ENCODE peak calls at places on chromosome 2, in five cellular contexts. H, F, U, E and K are unnamed samples.

GRCh38 chr2:58571181-58571852 is 330.2 kb upstream of the FANCL start:
- DNase-seq in F (no peak), U (peak), E (peak), H (no peak), K (peak)

GRCh38 chr2:15272961-15273360 is 288.2 kb downstream of the NBAS start:
- DNase-seq in E (no peak), H (no peak), F (no peak), U (no peak), K (no peak)

GRCh38 chr2:75587954-75588587 is 27.3 kb upstream of the EVA1A start:
- DNase-seq in F (no peak), E (no peak), U (no peak), H (no peak), K (no peak)

GRCh38 chr2:29022455-29023128 is 41.5 kb downstream of the TOGARAM2 start:
- DNase-seq in E (no peak), U (no peak), F (no peak), H (no peak), K (no peak)

GRCh38 chr2:162840598-162841246 is 2.2 kb upstream of the KCNH7 start:
- DNase-seq in E (peak), F (no peak), U (no peak), H (no peak), K (peak)

GRCh38 chr2:10963155-10963554 is 51.4 kb downstream of the KCNF1 start:
- DNase-seq in U (no peak), E (no peak), F (no peak), H (no peak), K (no peak)

GRCh38 chr2:159225025-159226016 is 61.2 kb downstream of the WDSUB1 start:
- DNase-seq in E (no peak), F (no peak), U (no peak), H (no peak), K (no peak)

GRCh38 chr2:202049840-202050239 is 16.2 kb downstream of the FZD7 start:
- DNase-seq in F (no peak), H (no peak), U (no peak), E (no peak), K (no peak)

GRCh38 chr2:175854665-175855064 is 147.4 kb downstream of the LNPK start:
- DNase-seq in H (no peak), E (no peak), U (peak), F (no peak), K (no peak)

GRCh38 chr2:131154071-131154531 is 49.0 kb downstream of the PLEKHB2 start:
- DNase-seq in U (peak), F (no peak), H (no peak), E (peak), K (peak)

GRCh38 chr2:111029135-111029927 is 91.4 kb upstream of the BCL2L11 start:
- DNase-seq in U (no peak), H (no peak), F (no peak), E (peak), K (peak)

GRCh38 chr2:42961385-42961800 is 169.0 kb upstream of the HAAO start:
- DNase-seq in H (peak), F (peak), E (no peak), U (no peak), K (no peak)

GRCh38 chr2:216909541-216910175 is 49.8 kb upstream of the TNP1 start:
- DNase-seq in H (no peak), F (no peak), U (no peak), E (no peak), K (no peak)

GRCh38 chr2:25313711-25314513 is 27.8 kb downstream of the DNMT3A start:
- DNase-seq in F (no peak), U (no peak), H (no peak), E (no peak), K (no peak)

GRCh38 chr2:47486858-47487497 is 84.0 kb downstream of the MSH2 start:
- DNase-seq in U (no peak), H (no peak), E (no peak), F (no peak), K (no peak)

GRCh38 chr2:2581331-2582159 is 250.5 kb upstream of the MYT1L start:
- DNase-seq in F (no peak), H (peak), U (peak), E (peak), K (no peak)

GRCh38 chr2:85853499-85854165 is 35.2 kb downstream of the ST3GAL5 start:
- DNase-seq in H (no peak), F (no peak), E (no peak), U (no peak), K (no peak)

GRCh38 chr2:194765723-194766122 is 891.3 kb upstream of the SLC39A10 start:
- DNase-seq in F (no peak), E (no peak), H (no peak), U (no peak), K (no peak)

GRCh38 chr2:206113148-206113547 is 27.2 kb upstream of the INO80D start:
- DNase-seq in F (no peak), U (no peak), E (no peak), H (no peak), K (no peak)

GRCh38 chr2:54899576-54900200 is 150.6 kb downstream of the RTN4 start:
- DNase-seq in H (no peak), F (peak), U (peak), E (no peak), K (no peak)

GRCh38 chr2:139122711-139123158 is 342.5 kb upstream of the NXPH2 start:
- DNase-seq in E (no peak), H (no peak), U (no peak), F (no peak), K (no peak)

GRCh38 chr2:47264183-47264582 is 109.1 kb upstream of the STPG4 start:
- DNase-seq in E (peak), U (no peak), H (no peak), F (no peak), K (no peak)

GRCh38 chr2:238784671-238785527 is 63.0 kb upstream of the TWIST2 start:
- DNase-seq in H (peak), U (peak), E (peak), F (peak), K (peak)

GRCh38 chr2:430280-431040 is 142.6 kb upstream of the ALKAL2 start:
- DNase-seq in U (no peak), E (no peak), F (no peak), H (no peak), K (no peak)

GRCh38 chr2:19878268-19879046 is 23.3 kb downstream of the TTC32 start:
- DNase-seq in U (no peak), E (no peak), F (no peak), H (no peak), K (no peak)

GRCh38 chr2:11004206-11004605 is 92.5 kb downstream of the KCNF1 start:
- DNase-seq in F (no peak), U (no peak), H (no peak), E (no peak), K (no peak)

GRCh38 chr2:42978175-42978886 is 185.9 kb upstream of the HAAO start:
- DNase-seq in H (peak), E (no peak), U (peak), F (peak), K (no peak)

GRCh38 chr2:229154381-229154780 is 116.7 kb downstream of the PID1 start:
- DNase-seq in U (no peak), H (no peak), F (no peak), E (no peak), K (no peak)

GRCh38 chr2:201357216-201357615 is at the start of gene FLACC1:
- DNase-seq in E (peak), U (peak), H (no peak), F (no peak), K (no peak)

GRCh38 chr2:172552547-172553291 is 3.2 kb upstream of the PDK1 start:
- DNase-seq in F (no peak), H (no peak), E (no peak), U (no peak), K (no peak)

GRCh38 chr2:20737505-20737904 is 70.6 kb downstream of the GDF7 start:
- DNase-seq in H (no peak), U (no peak), E (no peak), F (no peak), K (no peak)

GRCh38 chr2:74548285-74548918 is 5.3 kb downstream of the LOXL3 start:
- DNase-seq in E (no peak), F (no peak), H (no peak), U (peak), K (no peak)

DNA sequence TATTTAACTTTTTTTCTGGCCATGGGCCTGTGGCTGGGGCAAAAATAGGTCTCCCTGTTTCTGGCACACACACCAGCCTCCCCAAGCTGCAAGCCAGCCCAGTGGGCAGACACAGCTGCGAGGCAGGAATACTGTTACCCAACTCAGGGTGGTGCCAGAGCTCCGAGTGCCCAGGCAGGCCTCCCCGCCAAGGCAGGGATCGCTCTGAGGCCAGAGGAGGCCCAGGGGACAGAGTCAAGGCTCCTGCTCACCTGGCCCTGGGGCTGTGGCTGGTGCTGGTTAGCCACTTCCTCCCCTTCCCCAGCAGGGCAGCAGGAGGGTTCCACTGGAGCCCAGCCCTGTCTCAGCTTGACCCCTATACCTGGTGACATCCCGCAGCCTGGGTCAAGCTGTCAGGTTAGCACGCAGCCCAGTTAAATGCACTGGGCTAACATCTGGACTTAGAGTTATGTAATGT is 67.1 kb upstream of the EPAS1 start:
- DNase-seq in F (no peak), E (peak), H (peak), U (no peak), K (peak)
- TF ChIP-seq CTCF in F (no peak), E (no peak), H (peak), U (no peak), K (no peak)

DNA sequence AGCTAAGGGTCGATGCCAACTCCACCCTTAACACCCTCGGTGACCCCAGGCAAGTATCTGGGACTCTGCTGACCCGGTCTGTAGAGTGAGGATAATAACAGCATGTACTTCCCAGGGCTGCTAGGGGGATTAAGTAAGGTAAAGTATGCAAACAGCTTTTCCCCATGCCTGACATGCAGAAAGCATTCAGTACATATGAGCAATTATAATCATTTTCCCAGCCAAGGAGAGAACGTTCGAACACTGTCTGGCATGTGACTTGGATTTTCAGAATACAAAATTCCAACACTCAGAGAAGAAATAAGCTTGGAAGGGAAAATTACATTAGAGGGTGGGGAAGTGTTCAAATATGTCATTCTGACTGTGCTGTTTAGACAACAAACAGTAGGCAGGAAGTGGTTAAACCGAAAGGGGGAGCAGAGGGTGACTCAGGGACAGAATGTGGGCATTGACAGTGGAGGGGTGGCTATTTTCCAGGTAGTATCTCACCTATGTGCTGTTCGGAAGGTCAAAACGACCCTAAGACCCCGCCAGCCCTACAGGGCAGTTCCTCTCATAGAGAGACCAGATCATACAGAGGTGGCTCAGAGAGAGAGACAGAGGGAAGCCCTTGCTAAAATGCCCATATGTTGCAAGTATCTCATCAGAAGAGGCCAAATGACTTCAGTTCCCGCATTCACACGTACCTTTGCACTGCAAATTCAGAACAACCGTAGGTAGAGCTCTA is 14.9 kb downstream of the ASPRV1 start:
- DNase-seq in U (no peak), E (no peak), H (no peak), F (no peak), K (no peak)
- H3K27ac ChIP-seq in U (no peak), E (no peak), H (no peak), F (no peak), K (peak)

DNA sequence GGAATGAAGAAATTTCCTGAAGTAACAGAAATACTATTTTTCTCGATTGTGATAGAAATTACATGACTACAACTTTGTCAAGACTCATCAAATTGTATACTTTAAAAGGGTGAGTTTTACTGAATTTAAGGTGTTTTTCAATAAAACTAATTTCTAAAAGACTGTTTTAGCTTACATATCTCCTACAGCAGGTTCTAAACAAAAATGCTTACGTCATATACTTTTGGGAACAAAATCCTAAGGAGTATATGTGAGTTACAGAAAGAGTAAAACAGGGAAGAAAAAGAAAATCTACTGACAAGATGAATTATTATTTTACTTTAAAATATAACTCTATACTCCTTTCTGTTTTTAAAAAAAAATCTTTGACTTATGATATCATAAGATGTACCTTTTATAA is 660.3 kb upstream of the PKDCC start:
- DNase-seq in F (no peak), E (no peak), U (no peak), H (no peak), K (no peak)
- TF ChIP-seq CTCF in F (no peak), E (no peak), U (no peak), H (no peak), K (no peak)

DNA sequence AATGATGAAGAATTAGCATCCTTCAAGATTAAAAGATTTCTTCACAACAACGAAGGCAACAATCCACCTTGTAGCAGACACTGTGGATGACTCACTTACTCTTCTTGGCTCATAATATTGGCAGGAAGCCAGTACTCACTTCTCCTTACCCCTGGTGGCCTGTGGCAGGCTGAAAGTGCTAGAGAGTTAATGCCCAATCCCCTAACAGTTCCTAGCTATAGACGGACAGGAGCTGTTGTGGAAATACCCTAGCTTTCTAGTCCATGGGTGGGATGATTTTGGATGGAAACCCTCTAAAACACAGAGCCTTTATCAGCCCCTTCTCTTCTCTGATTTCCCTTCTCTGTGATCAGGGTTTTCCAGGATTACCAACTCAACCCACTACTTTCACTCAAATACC is 128.6 kb upstream of the NYAP2 start:
- DNase-seq in F (no peak), E (no peak), U (peak), H (no peak), K (no peak)
- H3K27ac ChIP-seq in F (no peak), E (no peak), U (no peak), H (no peak), K (no peak)

DNA sequence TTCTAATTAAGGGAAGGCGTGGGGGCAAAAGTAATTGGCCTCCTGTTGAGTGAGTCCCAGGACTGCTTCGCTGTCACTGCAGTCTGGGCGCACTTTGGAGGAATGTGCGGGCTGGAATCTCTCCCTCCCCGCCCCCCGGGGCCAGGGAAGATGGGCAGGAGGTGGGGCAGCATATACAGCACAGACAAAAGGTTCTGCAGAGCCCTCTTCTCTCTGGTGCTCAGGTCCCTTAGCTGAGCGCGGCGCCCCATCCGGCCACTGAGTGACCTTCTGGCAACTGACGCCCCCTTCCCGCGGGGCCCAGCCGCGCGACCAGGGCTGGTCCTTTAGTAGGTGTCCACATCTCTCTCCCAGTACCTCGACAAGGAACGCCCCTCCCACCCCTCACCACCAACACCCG is 685.8 kb downstream of the NRXN1 start:
- DNase-seq in H (peak), E (peak), F (no peak), U (peak), K (no peak)
- TF ChIP-seq CTCF in H (no peak), E (peak), F (no peak), U (no peak), K (no peak)

GRCh38 chr2:62785810-62786593 is 80.5 kb downstream of the EHBP1 start:
- DNase-seq in H (no peak), F (no peak), E (no peak), U (no peak), K (no peak)
- H3K27ac ChIP-seq in H (no peak), F (no peak), E (no peak), U (no peak), K (no peak)

GRCh38 chr2:66575625-66576371 is 140.9 kb downstream of the MEIS1 start:
- DNase-seq in F (peak), U (peak), E (peak), H (no peak), K (peak)
- TF ChIP-seq CTCF in F (no peak), U (no peak), E (no peak), H (no peak), K (no peak)

GRCh38 chr2:69168950-69169695 is 156.1 kb downstream of the ANTXR1 start:
- DNase-seq in H (no peak), E (no peak), U (no peak), F (no peak), K (no peak)
- H3K27ac ChIP-seq in H (peak), E (no peak), U (peak), F (no peak), K (no peak)

GRCh38 chr2:167692191-167692590 is 555.2 kb downstream of the STK39 start:
- DNase-seq in F (no peak), U (no peak), H (no peak), E (no peak), K (no peak)

GRCh38 chr2:167686691-167687090 is 560.7 kb downstream of the STK39 start:
- DNase-seq in H (no peak), U (no peak), F (no peak), E (no peak), K (no peak)

GRCh38 chr2:167689444-167689843 is 558.0 kb downstream of the STK39 start:
- DNase-seq in F (no peak), U (no peak), E (peak), H (no peak), K (no peak)
- TF ChIP-seq CTCF in F (no peak), U (peak), E (peak), H (no peak), K (no peak)